ENCODE peak calls at places on chromosomes 4 and X, in seven cellular contexts. C is A549, K is GM12878, W is endothelial cell of umbilical vein, D is HepG2, I is HCT116, U is H1. S is an unnamed sample.

GRCh38 chr4:37685211-37685725 is 908 bp downstream of the RELL1 start:
- DNase-seq in W (peak), U (no peak), C (peak), D (no peak), I (no peak), K (no peak), S (peak)

GRCh38 chrX:24259544-24260240 is 54.2 kb downstream of the SUPT20HL2 start:
- DNase-seq in W (peak), I (peak), U (no peak), C (peak), K (no peak), D (peak), S (peak)

GRCh38 chr4:8192748-8193738 is 6.0 kb upstream of the SH3TC1 start:
- DNase-seq in U (no peak), C (peak), D (peak), K (peak), I (peak), W (peak), S (peak)

GRCh38 chrX:41180194-41180902 is 95.1 kb downstream of the USP9X start:
- DNase-seq in W (peak), K (peak), I (peak), C (peak), D (peak), U (no peak), S (peak)

GRCh38 chrX:96183843-96184242 is 500.8 kb upstream of the DIAPH2 start:
- DNase-seq in K (no peak), C (no peak), I (no peak), D (no peak), W (peak), U (no peak), S (peak)

GRCh38 chr4:15400911-15401671 is 26.7 kb upstream of the C1QTNF7 start:
- DNase-seq in I (no peak), K (no peak), D (no peak), W (no peak), U (no peak), C (no peak), S (peak)

GRCh38 chr4:7699040-7699439 is 240.6 kb downstream of the AFAP1 start:
- DNase-seq in D (no peak), C (no peak), I (no peak), K (no peak), U (no peak), W (no peak), S (peak)

GRCh38 chr4:11426003-11426402 is 2.7 kb downstream of the HS3ST1 start:
- DNase-seq in I (no peak), D (no peak), U (no peak), C (no peak), W (no peak), K (no peak), S (no peak)

GRCh38 chr4:8539661-8540060 is 40.5 kb upstream of the GPR78 start:
- DNase-seq in I (no peak), K (no peak), W (no peak), D (no peak), C (no peak), U (no peak), S (no peak)

GRCh38 chrX:119067023-119067739 is 5.6 kb upstream of the CT47C1 start:
- DNase-seq in W (peak), I (peak), D (peak), U (peak), K (no peak), C (peak), S (peak)

GRCh38 chr4:101563126-101563525 is 215.8 kb upstream of the PPP3CA start:
- DNase-seq in I (no peak), K (no peak), C (no peak), W (no peak), U (no peak), D (no peak), S (no peak)

GRCh38 chr4:153905231-153905630 is 116.3 kb upstream of the SFRP2 start:
- DNase-seq in D (no peak), C (no peak), I (no peak), K (no peak), W (no peak), U (no peak), S (no peak)

GRCh38 chrX:150062292-150063137 is 124.2 kb upstream of the EOLA2 start:
- DNase-seq in W (peak), D (no peak), U (no peak), I (no peak), K (no peak), C (no peak), S (peak)

GRCh38 chrX:11757729-11758399 is at the start of gene MSL3:
- DNase-seq in I (no peak), U (peak), K (no peak), D (no peak), C (peak), W (peak), S (peak)

GRCh38 chr4:2256156-2256731 is 5.7 kb downstream of the MXD4 start:
- DNase-seq in U (peak), I (no peak), C (no peak), W (no peak), K (no peak), D (no peak), S (no peak)

DNA sequence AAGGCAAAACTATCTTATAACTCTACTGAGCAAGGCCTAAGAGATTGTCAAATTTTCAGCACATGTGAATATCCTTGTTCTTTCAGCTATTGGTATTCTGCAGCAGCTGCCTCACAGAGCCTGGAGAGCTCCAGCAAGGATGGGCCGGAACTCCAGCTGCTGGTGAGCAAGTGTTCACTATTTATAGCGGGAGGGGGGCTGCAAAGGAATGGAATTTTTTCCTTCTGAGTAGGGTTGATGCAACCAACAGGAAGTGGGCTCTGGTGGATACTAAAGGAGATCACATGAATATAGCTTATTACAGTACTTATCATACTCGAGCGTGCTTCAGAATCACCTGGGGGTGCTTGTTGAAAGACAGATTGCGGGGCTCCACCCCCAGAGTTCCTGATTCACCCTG is 20.2 kb upstream of the SETD7 start:
- DNase-seq in I (no peak), U (no peak), C (no peak), K (no peak), W (no peak), D (no peak), S (peak)
- H3K4me2 ChIP-seq in I (no peak), U (no peak), C (no peak), K (no peak), W (no peak), D (no peak), S (no peak)

GRCh38 chr4:217891-218290 is 87.4 kb downstream of the ZNF732 start:
- DNase-seq in D (no peak), C (no peak), I (no peak), U (no peak), W (no peak), K (no peak), S (no peak)

GRCh38 chr4:211033-211511 is 86.8 kb downstream of the ZNF718 start:
- DNase-seq in I (no peak), K (peak), W (no peak), U (no peak), C (no peak), D (no peak), S (no peak)

GRCh38 chr4:213971-214370 is 89.7 kb downstream of the ZNF718 start:
- DNase-seq in U (no peak), C (no peak), K (no peak), W (no peak), I (no peak), D (no peak), S (no peak)

GRCh38 chr4:212438-213174 is 88.3 kb downstream of the ZNF718 start:
- DNase-seq in K (no peak), D (no peak), U (peak), I (no peak), W (peak), C (no peak), S (peak)
- TF ChIP-seq POLR2A in K (no peak), D (no peak), U (peak), I (no peak), W (no peak), C (no peak), S (no peak)

GRCh38 chrX:102514536-102514935 is 2.0 kb downstream of the TMSB15A start:
- DNase-seq in D (no peak), U (no peak), C (no peak), I (no peak), W (no peak), K (no peak), S (no peak)

GRCh38 chrX:102516314-102516936 is at the start of gene TMSB15A:
- DNase-seq in W (peak), D (no peak), K (no peak), U (peak), I (no peak), C (peak), S (peak)

GRCh38 chrX:102517331-102517730 is 792 bp upstream of the TMSB15A start:
- DNase-seq in W (peak), I (no peak), D (no peak), K (no peak), C (no peak), U (no peak), S (peak)
- H3K4me2 ChIP-seq in W (no peak), I (peak), D (no peak), K (no peak), C (peak), U (peak), S (no peak)

DNA sequence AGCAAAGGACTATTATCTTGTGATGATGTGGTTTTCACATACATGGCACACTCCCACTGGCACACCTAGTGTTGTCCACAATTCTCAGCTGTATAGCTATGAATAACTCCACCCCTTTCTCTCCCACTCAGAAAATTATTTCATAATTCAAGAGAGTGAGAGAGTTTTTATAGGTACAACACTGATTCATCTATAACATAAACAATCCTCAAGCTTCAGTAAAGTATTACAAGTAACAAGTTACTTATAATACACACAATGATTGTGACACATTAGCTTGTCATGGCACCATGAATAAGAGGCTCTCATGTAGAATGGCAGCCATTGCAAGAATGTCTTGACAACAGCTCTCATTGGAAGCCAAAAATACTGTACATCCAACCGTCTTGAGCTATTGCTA is 43.9 kb downstream of the RAB40A start:
- DNase-seq in C (no peak), W (no peak), K (no peak), D (no peak), I (no peak), U (no peak), S (peak)
- TF ChIP-seq POLR2A in C (no peak), W (no peak), K (no peak), D (no peak), I (no peak), U (no peak), S (no peak)

DNA sequence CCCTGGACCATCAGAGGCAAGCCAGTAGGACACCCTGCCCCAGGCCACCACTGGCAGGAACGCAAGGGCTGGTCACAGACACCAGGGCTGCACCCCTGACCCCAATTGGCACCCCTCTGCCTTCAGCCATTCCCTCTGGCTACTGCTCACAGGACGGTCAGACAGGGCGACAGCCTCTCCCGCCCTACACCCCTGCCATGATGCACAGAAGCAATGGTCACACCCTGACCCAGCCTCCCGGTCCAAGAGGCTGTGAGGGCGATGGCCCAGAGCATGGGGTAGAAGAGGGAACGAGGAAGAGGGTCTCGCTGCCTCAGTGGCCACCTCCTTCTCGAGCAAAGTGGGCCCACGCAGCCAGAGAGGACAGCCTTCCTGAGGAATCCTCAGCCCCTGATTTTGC is 143.5 kb downstream of the SOWAHB start:
- DNase-seq in W (no peak), C (no peak), K (no peak), I (no peak), D (no peak), U (no peak), S (no peak)
- H3K4me2 ChIP-seq in W (peak), C (peak), K (no peak), I (peak), D (no peak), U (no peak), S (peak)

GRCh38 chr4:1177274-1178141 is 5.1 kb upstream of the SPON2 start:
- DNase-seq in I (no peak), K (no peak), C (no peak), U (no peak), W (no peak), D (peak), S (no peak)
- TF ChIP-seq POLR2A in I (no peak), K (no peak), C (no peak), U (no peak), W (no peak), D (no peak), S (no peak)

DNA sequence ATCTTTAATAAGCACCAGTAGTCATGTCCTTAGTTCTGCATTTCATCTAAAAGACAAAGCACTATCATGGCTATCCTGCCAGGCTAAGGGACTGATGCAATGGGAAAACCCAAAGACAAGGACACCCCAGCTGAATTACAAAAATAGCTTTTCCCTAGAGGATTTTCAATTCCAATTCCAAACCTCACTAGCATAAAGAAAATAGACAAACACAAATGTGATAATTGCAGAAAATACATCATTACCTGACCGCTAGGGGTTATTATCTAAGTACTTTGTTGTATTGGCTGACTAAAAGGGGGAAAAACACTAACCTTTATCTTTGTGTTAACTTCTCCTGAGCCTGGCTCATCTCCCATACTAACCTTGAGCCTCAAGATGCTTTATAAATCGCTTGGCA is 2.7 kb upstream of the AMMECR1 start:
- DNase-seq in D (no peak), K (no peak), U (no peak), C (no peak), W (no peak), I (no peak), S (no peak)
- H3K4me2 ChIP-seq in D (no peak), K (no peak), U (peak), C (no peak), W (no peak), I (no peak), S (no peak)

DNA sequence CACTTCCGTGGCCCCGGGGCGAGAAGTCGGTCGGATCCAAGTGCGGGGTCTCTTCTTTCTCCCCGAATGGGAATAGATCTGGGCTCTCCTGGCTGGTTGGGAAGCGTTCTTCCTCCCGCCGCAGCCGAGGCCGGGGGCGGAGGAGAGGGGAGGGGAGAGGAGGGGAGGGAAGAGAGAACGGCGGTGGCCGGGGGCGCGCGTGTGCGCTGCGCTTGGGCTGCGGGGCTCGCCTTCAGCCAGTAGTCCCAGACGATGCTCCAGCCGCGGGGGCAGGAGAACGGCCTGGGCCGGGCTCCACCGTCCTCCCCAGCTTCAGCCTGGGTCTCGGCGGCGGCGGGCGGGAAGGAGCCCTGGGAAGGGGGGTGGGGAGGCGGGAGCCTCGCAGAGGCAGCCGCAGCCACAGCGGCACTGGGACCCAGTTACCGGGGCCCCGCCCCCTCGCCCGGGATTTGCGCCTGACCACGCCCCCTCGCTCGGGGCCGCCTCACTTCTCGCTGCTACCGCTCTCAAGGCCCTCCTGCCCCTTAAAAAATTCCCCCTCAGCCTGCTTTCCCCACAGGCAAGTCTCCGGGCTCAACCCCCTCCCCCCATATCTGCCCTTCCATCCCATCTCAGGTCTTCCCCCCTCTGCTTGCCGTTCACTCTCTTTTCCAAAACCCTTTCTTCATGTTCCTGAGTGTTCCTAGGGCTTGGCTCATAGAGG is at the start of gene FGD1:
- DNase-seq in W (peak), C (peak), K (no peak), I (no peak), D (no peak), U (peak), S (peak)
- TF ChIP-seq POLR2A in W (no peak), C (no peak), K (no peak), I (no peak), D (no peak), U (no peak), S (no peak)

GRCh38 chrX:40015693-40016092 is 82.1 kb downstream of the BCOR start:
- DNase-seq in I (no peak), K (no peak), D (no peak), U (no peak), W (no peak), C (no peak), S (no peak)
- H3K4me2 ChIP-seq in I (no peak), K (no peak), D (no peak), U (peak), W (no peak), C (no peak), S (no peak)

GRCh38 chr4:68738036-68738435 is 67.6 kb upstream of the UGT2B15 start:
- DNase-seq in U (no peak), I (no peak), K (no peak), W (no peak), C (no peak), D (no peak), S (no peak)

GRCh38 chr4:68736813-68737212 is 66.4 kb upstream of the UGT2B15 start:
- DNase-seq in U (no peak), K (no peak), D (peak), C (no peak), I (no peak), W (no peak), S (no peak)

GRCh38 chr4:68734095-68734494 is 63.6 kb upstream of the UGT2B15 start:
- DNase-seq in K (peak), I (no peak), U (no peak), D (peak), C (no peak), W (no peak), S (no peak)

GRCh38 chr4:68735106-68735505 is 64.7 kb upstream of the UGT2B15 start:
- DNase-seq in I (no peak), U (no peak), W (no peak), D (no peak), K (no peak), C (no peak), S (no peak)

GRCh38 chr4:68732653-68733466 is 62.4 kb upstream of the UGT2B15 start:
- DNase-seq in I (no peak), K (peak), W (no peak), D (peak), C (peak), U (no peak), S (no peak)
- TF ChIP-seq POLR2A in I (no peak), K (no peak), W (no peak), D (no peak), C (no peak), U (no peak), S (no peak)